ENCODE peak calls at places on chromosomes 11 and 22, in seven cellular contexts. W, F, B, Q, J, A and D are unnamed samples.

GRCh38 chr11:2801711-2802388 is 83.7 kb downstream of the CDKN1C start:
- DNase-seq in W (no peak), F (no peak), B (no peak), Q (peak), J (peak), A (no peak), D (peak)

GRCh38 chr22:24503137-24503850 is 8.2 kb downstream of the UPB1 start:
- DNase-seq in W (peak), F (peak), B (peak), Q (no peak), J (peak), A (no peak), D (peak)

GRCh38 chr22:46546466-46547178 is 9.2 kb upstream of the CELSR1 start:
- DNase-seq in W (peak), F (peak), B (peak), Q (no peak), J (no peak), A (no peak), D (peak)

GRCh38 chr22:29129644-29130201 is 56.9 kb downstream of the KREMEN1 start:
- DNase-seq in W (no peak), F (no peak), B (peak), Q (no peak), J (no peak), A (no peak), D (no peak)

GRCh38 chr11:19777032-19777341 is 64.3 kb downstream of the NAV2 start:
- DNase-seq in W (no peak), F (no peak), B (peak), Q (no peak), J (no peak), A (no peak), D (peak)

GRCh38 chr11:65504671-65505433 is 6.0 kb downstream of the MALAT1 start:
- DNase-seq in W (peak), F (peak), B (no peak), Q (no peak), J (no peak), A (no peak), D (no peak)

GRCh38 chr11:73087730-73088129 is 54.4 kb downstream of the FCHSD2 start:
- DNase-seq in W (peak), F (no peak), B (no peak), Q (no peak), J (no peak), A (no peak), D (no peak)

GRCh38 chr22:35258144-35258988 is 1.1 kb downstream of the HMGXB4 start:
- DNase-seq in W (peak), F (peak), B (peak), Q (no peak), J (no peak), A (no peak), D (no peak)

GRCh38 chr11:113773092-113773415 is 438 bp downstream of the ZW10 start:
- DNase-seq in W (peak), F (no peak), B (peak), Q (no peak), J (no peak), A (no peak), D (no peak)

GRCh38 chr11:113774174-113774503 is 647 bp upstream of the ZW10 start:
- DNase-seq in W (no peak), F (no peak), B (no peak), Q (no peak), J (no peak), A (no peak), D (no peak)

GRCh38 chr11:113773416-113774173 is at the start of gene ZW10:
- DNase-seq in W (peak), F (peak), B (peak), Q (peak), J (peak), A (peak), D (peak)

GRCh38 chr11:113771964-113772363 is 1.5 kb downstream of the ZW10 start:
- DNase-seq in W (no peak), F (no peak), B (no peak), Q (no peak), J (no peak), A (no peak), D (no peak)
- H3K4me3 ChIP-seq in W (no peak), F (no peak), B (no peak), Q (no peak), J (peak), A (peak), D (no peak)

GRCh38 chr22:32355760-32356159 is 1.9 kb upstream of the RFPL3 start:
- DNase-seq in W (no peak), F (no peak), B (no peak), Q (no peak), J (no peak), A (no peak), D (no peak)

GRCh38 chr22:32353840-32354239 is 3.8 kb upstream of the RFPL3 start:
- DNase-seq in W (no peak), F (no peak), B (no peak), Q (no peak), J (no peak), A (no peak), D (no peak)

GRCh38 chr22:32353292-32353691 is 4.4 kb upstream of the RFPL3 start:
- DNase-seq in W (no peak), F (no peak), B (no peak), Q (no peak), J (no peak), A (no peak), D (no peak)

GRCh38 chr22:32352681-32353080 is 5.0 kb upstream of the RFPL3 start:
- DNase-seq in W (no peak), F (no peak), B (no peak), Q (no peak), J (no peak), A (no peak), D (no peak)

GRCh38 chr22:32354360-32355351 is 3.0 kb upstream of the RFPL3 start:
- DNase-seq in W (peak), F (peak), B (no peak), Q (no peak), J (no peak), A (no peak), D (no peak)
- H3K4me3 ChIP-seq in W (no peak), F (no peak), B (no peak), Q (peak), J (no peak), A (peak), D (peak)

GRCh38 chr22:37561209-37562048 is 1.1 kb downstream of the CDC42EP1 start:
- DNase-seq in W (peak), F (peak), B (peak), Q (peak), J (peak), A (peak), D (peak)

GRCh38 chr22:37562049-37562784 is 1.9 kb downstream of the CDC42EP1 start:
- DNase-seq in W (no peak), F (no peak), B (no peak), Q (no peak), J (no peak), A (no peak), D (no peak)

GRCh38 chr22:37565830-37566229 is 5.5 kb downstream of the CDC42EP1 start:
- DNase-seq in W (no peak), F (no peak), B (no peak), Q (no peak), J (no peak), A (no peak), D (no peak)

GRCh38 chr22:37564111-37564711 is 3.9 kb downstream of the CDC42EP1 start:
- DNase-seq in W (peak), F (no peak), B (no peak), Q (no peak), J (no peak), A (no peak), D (no peak)

DNA sequence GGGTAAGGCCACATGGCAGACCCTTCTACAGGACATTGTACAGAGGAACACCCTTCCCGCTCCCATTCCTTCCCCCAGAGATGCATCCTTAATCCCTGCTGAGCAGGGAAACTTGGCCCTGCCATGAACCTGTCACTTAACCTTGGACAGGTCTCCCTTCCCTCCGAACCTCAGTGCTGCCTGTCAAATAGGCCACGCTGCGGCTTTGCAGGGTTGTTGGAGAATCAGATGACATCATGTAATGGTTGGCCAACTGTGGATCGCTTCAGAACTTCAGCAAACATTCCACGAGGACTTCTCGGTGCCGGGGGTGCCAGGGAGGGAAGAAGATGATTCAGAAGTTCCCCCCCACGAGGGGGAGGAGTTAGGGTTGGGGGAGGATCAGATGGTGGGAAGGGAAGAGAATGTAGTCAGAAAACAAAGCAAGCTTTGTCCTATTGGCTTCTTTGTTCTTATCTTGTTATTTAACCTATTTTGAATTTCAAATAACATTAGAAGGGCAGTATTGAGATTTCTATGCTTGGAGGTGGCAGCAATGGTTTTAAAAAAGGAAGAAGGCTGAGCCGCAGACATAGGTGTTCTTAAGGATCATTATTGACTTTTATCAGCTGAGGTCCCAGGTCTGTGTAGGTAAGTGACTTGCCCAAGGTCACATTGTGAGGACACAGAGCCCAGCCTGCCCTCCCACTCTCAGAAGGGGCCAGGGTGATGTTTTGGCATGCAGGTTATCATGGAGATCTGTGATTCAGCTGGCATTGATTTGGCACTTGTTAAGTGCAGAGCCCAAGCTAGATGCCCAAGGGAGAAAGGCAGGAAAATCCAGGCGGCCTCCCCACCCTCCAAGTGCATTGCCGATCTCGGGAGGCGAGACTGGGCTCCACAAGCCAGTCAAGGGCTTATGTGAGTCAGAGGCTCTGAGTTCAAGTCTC is 3.1 kb downstream of the CDC42EP1 start:
- DNase-seq in W (peak), F (peak), B (no peak), Q (peak), J (peak), A (peak), D (peak)
- H3K4me3 ChIP-seq in W (peak), F (peak), B (no peak), Q (no peak), J (no peak), A (peak), D (peak)

DNA sequence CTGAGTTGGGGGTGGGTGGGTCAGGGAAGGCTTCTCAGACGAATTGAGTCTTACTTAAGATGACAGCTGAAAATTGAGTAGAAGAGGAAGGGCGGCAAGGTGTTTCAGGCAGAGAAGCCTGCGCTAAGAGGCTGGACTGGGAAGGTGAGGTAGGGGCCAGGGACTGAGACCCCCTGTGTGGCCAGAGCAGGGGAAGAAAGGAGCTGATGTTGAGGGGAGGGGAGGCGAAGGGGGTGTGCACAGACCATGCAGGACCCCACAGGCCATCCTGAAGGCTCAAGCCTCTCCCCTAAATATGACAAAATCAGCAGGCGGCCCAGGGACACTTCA is 40.6 kb upstream of the CREB3L1 start:
- DNase-seq in W (no peak), F (no peak), B (no peak), Q (no peak), J (no peak), A (no peak), D (no peak)
- H3K4me3 ChIP-seq in W (no peak), F (no peak), B (no peak), Q (no peak), J (no peak), A (peak), D (no peak)

DNA sequence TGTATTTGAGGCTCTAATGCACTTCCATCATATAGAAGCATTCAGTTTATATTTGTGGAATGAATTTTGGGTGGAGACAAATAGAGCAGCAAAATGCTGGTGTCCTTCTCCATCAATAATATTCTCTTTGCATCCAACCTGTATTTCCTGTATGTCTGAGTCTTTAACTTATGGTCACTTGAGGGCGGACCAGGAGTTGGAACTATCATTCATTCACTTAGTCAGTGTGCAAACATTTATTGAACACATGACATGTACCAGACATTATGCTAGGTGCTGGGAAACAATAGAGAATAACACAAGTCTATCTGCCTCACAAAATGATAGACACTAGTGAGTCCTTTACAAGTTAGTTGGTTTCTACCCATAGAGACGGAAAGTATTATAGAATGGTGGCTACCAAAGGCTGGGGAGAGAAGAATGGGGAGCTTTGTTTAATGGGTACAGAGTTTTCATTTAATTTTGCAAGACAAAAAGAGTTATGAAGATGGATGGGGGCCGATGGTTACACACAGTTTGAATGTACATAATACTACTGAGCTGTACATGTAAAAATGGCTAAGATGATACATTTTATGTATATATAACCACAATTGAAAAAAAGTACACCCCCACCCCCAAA is 4.6 kb upstream of the TMEM123 start:
- DNase-seq in W (no peak), F (no peak), B (no peak), Q (no peak), J (no peak), A (no peak), D (no peak)
- H3K4me3 ChIP-seq in W (no peak), F (no peak), B (no peak), Q (no peak), J (no peak), A (no peak), D (no peak)